ENCODE peak calls at places on chromosomes 5 and 9, in four cellular contexts. One of them, this sample, is unnamed.

GRCh38 chr9:129702563-129702962 is 37.1 kb downstream of the PRRX2 start:
- DNase-seq in AG04450: peak; percentile 69
- DNase-seq in HuH-7: no peak
- DNase-seq in fibroblast of pulmonary artery: peak; percentile 40
- DNase-seq in this sample: peak; percentile 97

GRCh38 chr9:136560586-136560985 is 14.7 kb upstream of the NOTCH1 start:
- DNase-seq in AG04450: no peak
- DNase-seq in HuH-7: no peak
- DNase-seq in fibroblast of pulmonary artery: no peak
- DNase-seq in this sample: no peak

GRCh38 chr9:109708507-109708945 is 71.5 kb upstream of the PALM2AKAP2 start:
- DNase-seq in AG04450: no peak
- DNase-seq in HuH-7: no peak
- DNase-seq in fibroblast of pulmonary artery: peak; percentile 6
- DNase-seq in this sample: no peak

GRCh38 chr9:70044450-70045307 is 1.0 kb downstream of the MAMDC2 start:
- DNase-seq in AG04450: no peak
- DNase-seq in HuH-7: no peak
- DNase-seq in fibroblast of pulmonary artery: peak; percentile 51
- DNase-seq in this sample: no peak

GRCh38 chr5:122434547-122434946 is 122.5 kb downstream of the SNCAIP start:
- DNase-seq in AG04450: no peak
- DNase-seq in HuH-7: no peak
- DNase-seq in fibroblast of pulmonary artery: no peak
- DNase-seq in this sample: no peak

GRCh38 chr9:12884736-12885395 is 110.0 kb downstream of the LURAP1L start:
- DNase-seq in AG04450: peak; percentile 74
- DNase-seq in HuH-7: no peak
- DNase-seq in fibroblast of pulmonary artery: peak; percentile 87
- DNase-seq in this sample: no peak

GRCh38 chr5:104347119-104347708 is 784.6 kb upstream of the NUDT12 start:
- DNase-seq in AG04450: no peak
- DNase-seq in HuH-7: no peak
- DNase-seq in fibroblast of pulmonary artery: peak; percentile 66
- DNase-seq in this sample: peak; percentile 5

GRCh38 chr5:20286512-20286911 is 298.5 kb upstream of the CDH18 start:
- DNase-seq in AG04450: peak; percentile 24
- DNase-seq in HuH-7: no peak
- DNase-seq in fibroblast of pulmonary artery: peak; percentile 81
- DNase-seq in this sample: no peak

GRCh38 chr9:83965350-83966208 is 14.4 kb downstream of the HNRNPK start:
- DNase-seq in AG04450: no peak
- DNase-seq in HuH-7: no peak
- DNase-seq in fibroblast of pulmonary artery: peak; percentile 45
- DNase-seq in this sample: no peak